ENCODE peak calls at places on chromosomes 1 and 21, in nine cellular contexts. B is CD4-positive, alpha-beta T cell; Z is RWPE2; C is CD8-positive, alpha-beta T cell; A is H9; O is stomach; Y is cardiac muscle cell; Q is GM23338; F is left ventricle myocardium inferior. K is an unnamed sample.

GRCh38 chr1:119885903-119886783 is 10.2 kb downstream of the ADAM30 start:
- DNase-seq in B (peak), Z (no peak), C (no peak), A (peak), O (peak), Y (peak), Q (peak), F (peak), K (peak)

GRCh38 chr21:36647279-36648093 is 51.4 kb upstream of the SIM2 start:
- DNase-seq in B (no peak), Z (no peak), C (no peak), A (peak), O (peak), Y (peak), Q (peak), F (no peak), K (no peak)

GRCh38 chr1:203207751-203208150 is 21.2 kb upstream of the CHI3L1 start:
- DNase-seq in B (no peak), Z (no peak), C (no peak), A (no peak), O (no peak), Y (no peak), Q (no peak), F (no peak), K (no peak)

GRCh38 chr1:215744419-215744818 is 177.3 kb downstream of the KCTD3 start:
- DNase-seq in B (no peak), Z (no peak), C (no peak), A (no peak), O (no peak), Y (no peak), Q (no peak), F (no peak), K (no peak)

GRCh38 chr21:45768741-45769049 is 125.2 kb downstream of the PCBP3 start:
- DNase-seq in B (no peak), Z (no peak), C (no peak), A (no peak), O (no peak), Y (no peak), Q (peak), F (no peak), K (no peak)

GRCh38 chr1:27135920-27136551 is 18.9 kb downstream of the SLC9A1 start:
- DNase-seq in B (no peak), Z (no peak), C (no peak), A (peak), O (peak), Y (no peak), Q (peak), F (no peak), K (no peak)

GRCh38 chr1:59506952-59507351 is 210.1 kb downstream of the FGGY start:
- DNase-seq in B (no peak), Z (no peak), C (no peak), A (no peak), O (no peak), Y (peak), Q (no peak), F (no peak), K (peak)

GRCh38 chr1:60589046-60589748 is 493.2 kb upstream of the NFIA start:
- DNase-seq in B (no peak), Z (no peak), C (no peak), A (no peak), O (no peak), Y (peak), Q (no peak), F (no peak), K (no peak)

GRCh38 chr1:27074175-27074780 is 61.6 kb upstream of the TENT5B start:
- DNase-seq in B (no peak), Z (no peak), C (no peak), A (no peak), O (no peak), Y (no peak), Q (no peak), F (no peak), K (no peak)

GRCh38 chr1:27538793-27539192 is 48.8 kb upstream of the WASF2 start:
- DNase-seq in B (no peak), Z (no peak), C (no peak), A (no peak), O (no peak), Y (peak), Q (no peak), F (no peak), K (no peak)

GRCh38 chr1:162498442-162498785 is 796 bp downstream of the UHMK1 start:
- DNase-seq in B (no peak), Z (no peak), C (no peak), A (no peak), O (no peak), Y (no peak), Q (no peak), F (no peak), K (no peak)

GRCh38 chr21:42400525-42400924 is 3.2 kb upstream of the UBASH3A start:
- DNase-seq in B (no peak), Z (no peak), C (no peak), A (no peak), O (no peak), Y (peak), Q (no peak), F (no peak), K (no peak)

GRCh38 chr1:119515221-119515620 is 8.2 kb downstream of the HSD3B1 start:
- DNase-seq in B (no peak), Z (no peak), C (no peak), A (no peak), O (no peak), Y (no peak), Q (no peak), F (no peak), K (no peak)

GRCh38 chr1:110309139-110309538 is 30.0 kb upstream of the RBM15 start:
- DNase-seq in B (no peak), Z (no peak), C (no peak), A (no peak), O (no peak), Y (peak), Q (no peak), F (no peak), K (no peak)

GRCh38 chr1:240093120-240093961 is 1.7 kb downstream of the FMN2 start:
- DNase-seq in B (no peak), Z (no peak), C (no peak), A (peak), O (no peak), Y (no peak), Q (peak), F (no peak), K (peak)

GRCh38 chr1:87246436-87246835 is 82.2 kb upstream of the LMO4 start:
- DNase-seq in B (no peak), Z (no peak), C (no peak), A (no peak), O (no peak), Y (no peak), Q (no peak), F (no peak), K (no peak)

GRCh38 chr1:87814573-87814972 is 485.9 kb downstream of the LMO4 start:
- DNase-seq in B (no peak), Z (no peak), C (no peak), A (no peak), O (no peak), Y (no peak), Q (no peak), F (no peak), K (no peak)

GRCh38 chr1:68128157-68128556 is 77.7 kb upstream of the DIRAS3 start:
- DNase-seq in B (no peak), Z (no peak), C (no peak), A (no peak), O (no peak), Y (peak), Q (no peak), F (no peak), K (no peak)

DNA sequence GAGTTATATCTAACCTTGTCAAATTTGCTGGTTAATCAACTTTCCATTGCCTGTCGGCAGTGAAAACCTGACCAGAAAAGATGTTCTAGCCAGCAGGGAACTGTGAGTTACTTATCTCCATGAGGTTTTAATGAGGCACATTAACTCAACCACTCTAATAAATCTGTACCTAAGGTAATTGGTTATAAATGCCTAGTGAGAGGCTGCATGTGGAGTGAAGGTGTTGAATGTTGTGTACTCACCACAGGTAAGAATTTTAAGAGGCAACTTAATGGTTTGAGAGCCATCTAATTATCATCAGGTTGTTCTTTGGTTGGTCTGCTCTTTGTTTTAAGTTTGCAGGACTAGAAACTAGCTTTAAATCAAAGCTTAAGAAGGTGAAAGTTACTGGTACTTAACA is 138.3 kb upstream of the LHX8 start:
- DNase-seq in B (no peak), Z (no peak), C (no peak), A (no peak), O (no peak), Y (no peak), Q (no peak), F (no peak), K (no peak)
- H3K27ac ChIP-seq in B (no peak), Z (no peak), C (no peak), A (no peak), O (no peak), Y (no peak), Q (no peak), F (no peak), K (no peak)

DNA sequence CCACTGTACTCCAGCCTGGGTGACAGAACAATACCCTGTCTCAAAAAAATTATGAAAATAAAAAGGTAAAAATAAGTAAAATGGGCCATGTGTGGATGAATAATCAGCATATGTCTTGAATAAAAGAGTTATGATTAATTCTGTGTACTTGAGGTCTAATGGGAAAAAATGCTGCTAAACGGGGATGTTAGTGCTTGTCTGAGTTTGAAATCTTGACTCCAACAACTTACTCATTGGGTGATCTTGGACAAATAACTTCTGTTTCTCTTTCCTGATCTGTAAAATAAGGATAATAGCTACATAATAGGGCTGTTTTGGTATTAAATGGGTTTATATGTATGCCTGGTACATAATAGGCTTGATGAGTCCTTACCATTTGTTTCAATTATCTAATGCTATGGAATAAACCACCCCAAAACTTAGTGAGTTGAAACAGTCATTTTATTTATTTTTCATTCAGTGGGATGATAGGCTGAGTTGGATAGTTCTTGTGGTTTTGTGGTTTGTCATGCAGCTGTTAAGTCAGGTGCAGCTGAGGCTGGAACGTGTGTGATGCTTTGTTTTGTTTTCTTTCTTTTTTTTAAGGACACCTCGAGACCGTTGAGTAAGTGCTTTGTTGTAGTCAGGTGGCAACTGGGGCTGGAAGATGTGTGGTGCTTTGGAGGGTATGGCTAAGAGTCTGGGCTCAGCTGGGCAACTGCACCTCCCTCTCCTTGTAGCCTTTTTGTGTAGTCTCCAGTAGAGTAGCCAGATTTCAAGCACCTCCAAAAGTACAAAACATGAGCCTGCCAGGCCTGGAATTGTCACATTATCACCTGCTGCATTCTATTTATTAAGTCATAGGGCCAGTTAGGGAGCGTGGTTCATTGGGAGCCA is 4.9 kb downstream of the MDM4 start:
- DNase-seq in B (peak), Z (no peak), C (peak), A (no peak), O (no peak), Y (peak), Q (no peak), F (no peak), K (no peak)
- H3K27ac ChIP-seq in B (peak), Z (no peak), C (peak), A (no peak), O (no peak), Y (no peak), Q (no peak), F (peak), K (no peak)

GRCh38 chr1:32681999-32682398 is 20.6 kb downstream of the SYNC start:
- DNase-seq in B (no peak), Z (no peak), C (no peak), A (no peak), O (no peak), Y (no peak), Q (no peak), F (no peak), K (no peak)
- H3K27ac ChIP-seq in B (no peak), Z (no peak), C (no peak), A (no peak), O (no peak), Y (no peak), Q (no peak), F (peak), K (peak)

DNA sequence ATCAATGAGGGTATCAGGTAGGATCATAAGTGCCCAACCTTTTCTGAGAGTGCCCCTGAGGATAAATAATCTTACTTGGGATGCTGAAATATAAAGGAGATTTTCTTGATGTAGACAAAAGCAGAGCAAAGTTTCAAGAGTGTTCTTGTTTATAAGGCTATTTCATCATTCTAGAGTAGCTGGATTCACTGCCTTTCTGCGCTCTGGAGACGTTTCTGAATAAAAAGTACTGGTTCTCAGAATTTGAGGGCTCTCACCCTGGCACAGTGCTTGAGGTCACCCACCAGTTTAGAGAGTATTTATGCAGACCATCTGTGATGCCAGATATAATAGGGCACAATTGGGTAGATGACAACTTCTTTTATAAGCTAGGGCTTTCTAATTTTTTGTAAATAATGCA is 103.3 kb downstream of the GDAP2 start:
- DNase-seq in B (no peak), Z (no peak), C (no peak), A (no peak), O (no peak), Y (no peak), Q (no peak), F (no peak), K (no peak)
- H3K27ac ChIP-seq in B (no peak), Z (peak), C (no peak), A (no peak), O (no peak), Y (no peak), Q (no peak), F (peak), K (no peak)

GRCh38 chr21:35150562-35151226 is 101.6 kb upstream of the RUNX1 start:
- DNase-seq in B (no peak), Z (no peak), C (no peak), A (no peak), O (no peak), Y (peak), Q (no peak), F (no peak), K (no peak)
- H3K27ac ChIP-seq in B (no peak), Z (peak), C (no peak), A (no peak), O (no peak), Y (no peak), Q (no peak), F (no peak), K (no peak)

GRCh38 chr1:39194398-39195051 is 10.0 kb upstream of the MACF1 start:
- DNase-seq in B (no peak), Z (no peak), C (no peak), A (no peak), O (no peak), Y (no peak), Q (no peak), F (no peak), K (no peak)

GRCh38 chr1:39190096-39190495 is 14.4 kb upstream of the MACF1 start:
- DNase-seq in B (no peak), Z (no peak), C (no peak), A (no peak), O (no peak), Y (no peak), Q (no peak), F (no peak), K (no peak)

GRCh38 chr1:39184354-39184818 is 20.1 kb upstream of the MACF1 start:
- DNase-seq in B (no peak), Z (no peak), C (no peak), A (no peak), O (no peak), Y (no peak), Q (no peak), F (no peak), K (no peak)

GRCh38 chr1:39187276-39188046 is 17.0 kb upstream of the MACF1 start:
- DNase-seq in B (no peak), Z (no peak), C (no peak), A (no peak), O (no peak), Y (no peak), Q (no peak), F (no peak), K (no peak)

GRCh38 chr1:39189592-39190041 is 14.9 kb upstream of the MACF1 start:
- DNase-seq in B (no peak), Z (no peak), C (no peak), A (no peak), O (no peak), Y (peak), Q (no peak), F (no peak), K (no peak)
- H3K27ac ChIP-seq in B (no peak), Z (peak), C (no peak), A (no peak), O (no peak), Y (no peak), Q (peak), F (no peak), K (no peak)